ENCODE peak calls at places on chromosomes 12 and 14, in six cellular contexts. C is amniotic stem cell; I is iris pigment epithelial cell; R is CD4-positive, alpha-beta T cell; S is activated T-cell treated with anti-CD3 and anti-CD28 coated beads for 48 hours; D is GM23338. L is an unnamed sample.

GRCh38 chr12:96434107-96434506 is 33.9 kb upstream of the CDK17 start:
- DNase-seq in R (peak), S (peak), I (peak), C (peak), D (no peak), L (peak)

GRCh38 chr12:89862511-89863331 is 154.1 kb upstream of the ATP2B1 start:
- DNase-seq in C (no peak), I (peak), R (peak), D (no peak), S (no peak), L (no peak)

GRCh38 chr14:51806026-51806590 is 54.3 kb upstream of the GNG2 start:
- DNase-seq in D (no peak), I (no peak), C (no peak), R (no peak), S (no peak), L (no peak)

GRCh38 chr14:93901813-93902212 is 25.3 kb upstream of the FAM181A start:
- DNase-seq in I (no peak), C (no peak), R (no peak), S (no peak), D (no peak), L (no peak)

GRCh38 chr12:50166776-50167025 is 468 bp downstream of the CERS5 start:
- DNase-seq in C (peak), I (peak), S (peak), D (no peak), R (no peak), L (no peak)

GRCh38 chr14:93045211-93045674 is 70.5 kb downstream of the ITPK1 start:
- DNase-seq in C (no peak), I (peak), R (no peak), S (no peak), D (peak), L (no peak)

GRCh38 chr14:31541702-31542101 is 19.5 kb upstream of the NUBPL start:
- DNase-seq in R (no peak), S (no peak), C (no peak), I (no peak), D (no peak), L (no peak)

GRCh38 chr14:75275598-75275997 is 3.0 kb upstream of the FOS start:
- DNase-seq in S (no peak), R (no peak), I (no peak), D (no peak), C (no peak), L (no peak)

GRCh38 chr14:86574026-86574777 is 1044.3 kb downstream of the FLRT2 start:
- DNase-seq in S (no peak), R (no peak), C (peak), I (peak), D (no peak), L (peak)

GRCh38 chr12:129305851-129306250 is 452.6 kb downstream of the GLT1D1 start:
- DNase-seq in I (no peak), S (no peak), C (no peak), R (no peak), D (no peak), L (no peak)

GRCh38 chr12:32148372-32148771 is 41.7 kb downstream of the BICD1 start:
- DNase-seq in D (no peak), S (no peak), R (no peak), C (no peak), I (peak), L (no peak)

GRCh38 chr14:61215222-61216010 is 65.7 kb downstream of the TMEM30B start:
- DNase-seq in R (no peak), I (no peak), S (no peak), D (no peak), C (no peak), L (no peak)

GRCh38 chr14:99677231-99677891 is 6.7 kb upstream of the CYP46A1 start:
- DNase-seq in C (no peak), S (no peak), D (no peak), I (peak), R (no peak), L (peak)

GRCh38 chr12:95396849-95397498 is 77.0 kb upstream of the METAP2 start:
- DNase-seq in C (no peak), S (no peak), D (no peak), I (peak), R (no peak), L (peak)

GRCh38 chr12:71029302-71029701 is 108.8 kb upstream of the PTPRR start:
- DNase-seq in C (no peak), I (no peak), D (no peak), S (no peak), R (no peak), L (no peak)

GRCh38 chr14:101564819-101565698 is 3.8 kb downstream of the DIO3 start:
- DNase-seq in C (no peak), R (no peak), D (peak), S (no peak), I (no peak), L (no peak)

GRCh38 chr14:91269076-91269991 is 24.8 kb upstream of the GPR68 start:
- DNase-seq in C (no peak), D (no peak), I (no peak), S (no peak), R (no peak), L (peak)

GRCh38 chr12:15688202-15688736 is 100.9 kb downstream of the EPS8 start:
- DNase-seq in R (no peak), D (peak), C (no peak), S (no peak), I (no peak), L (no peak)

GRCh38 chr12:80805106-80805505 is 88.4 kb downstream of the MYF5 start:
- DNase-seq in D (no peak), R (no peak), C (no peak), I (no peak), S (no peak), L (no peak)

GRCh38 chr12:131941987-131942341 is 7.8 kb upstream of the EP400 start:
- DNase-seq in D (no peak), S (no peak), R (no peak), C (no peak), I (no peak), L (no peak)

GRCh38 chr12:44618960-44619359 is 257.2 kb downstream of the NELL2 start:
- DNase-seq in I (no peak), R (no peak), S (no peak), D (no peak), C (no peak), L (no peak)

GRCh38 chr14:82720931-82721330 is 1187.3 kb upstream of the SEL1L start:
- DNase-seq in C (no peak), R (no peak), I (no peak), D (peak), S (no peak), L (no peak)

GRCh38 chr14:76576047-76576741 is 185.1 kb upstream of the VASH1 start:
- DNase-seq in I (peak), C (no peak), R (no peak), D (no peak), S (no peak), L (no peak)

GRCh38 chr12:93883436-93884154 is 206.4 kb downstream of the CRADD start:
- DNase-seq in I (peak), C (no peak), S (no peak), R (no peak), D (no peak), L (peak)

GRCh38 chr14:76203086-76204001 is 51.6 kb downstream of the GPATCH2L start:
- DNase-seq in D (no peak), C (peak), I (peak), S (no peak), R (no peak), L (peak)

GRCh38 chr12:63151061-63151897 is at the start of gene AVPR1A:
- DNase-seq in S (no peak), I (peak), C (no peak), R (no peak), D (peak), L (peak)

GRCh38 chr12:41743835-41744234 is 400.8 kb downstream of the GXYLT1 start:
- DNase-seq in R (no peak), S (no peak), D (no peak), I (peak), C (no peak), L (no peak)

GRCh38 chr12:49667319-49668090 is 39.7 kb downstream of the FMNL3 start:
- DNase-seq in I (peak), R (no peak), C (no peak), D (no peak), S (no peak), L (peak)

GRCh38 chr14:94066089-94066676 is 14.8 kb downstream of the DDX24 start:
- DNase-seq in I (no peak), D (peak), S (no peak), R (no peak), C (no peak), L (no peak)

GRCh38 chr14:99268776-99269510 is 3.1 kb downstream of the BCL11B start:
- DNase-seq in S (no peak), I (no peak), R (no peak), D (peak), C (no peak), L (no peak)

GRCh38 chr14:89855961-89856360 is 98.6 kb downstream of the EFCAB11 start:
- DNase-seq in S (no peak), D (no peak), R (no peak), I (peak), C (peak), L (no peak)

GRCh38 chr14:77266336-77266735 is 4.7 kb downstream of the NGB start:
- DNase-seq in S (no peak), D (no peak), R (no peak), C (no peak), I (no peak), L (no peak)

GRCh38 chr12:52895726-52896189 is 9.1 kb downstream of the KRT8 start:
- DNase-seq in R (no peak), D (no peak), I (no peak), C (no peak), S (no peak), L (no peak)

GRCh38 chr12:82708507-82708906 is 21.8 kb downstream of the TMTC2 start:
- DNase-seq in S (no peak), D (peak), R (no peak), C (no peak), I (no peak), L (no peak)

GRCh38 chr12:6896846-6897435 is 7.7 kb upstream of the LRRC23 start:
- DNase-seq in S (no peak), D (no peak), C (no peak), R (no peak), I (no peak), L (no peak)

GRCh38 chr14:50801706-50802105 is 29.3 kb downstream of the NIN start:
- DNase-seq in D (no peak), I (peak), S (no peak), C (no peak), R (no peak), L (peak)

GRCh38 chr12:7864751-7865150 is 8.0 kb downstream of the SLC2A14 start:
- DNase-seq in D (no peak), S (no peak), I (no peak), R (no peak), C (no peak), L (no peak)